ENCODE peak calls at places on chromosomes 4 and X, in seven cellular contexts. J is H9, W is hypothalamus, X is breast epithelium, C is AG08396, T is pancreas, Z is Right ventricle myocardium superior. A is an unnamed sample.

GRCh38 chrX:77493677-77494553 is 46.7 kb downstream of the FGF16 start:
- DNase-seq in J (peak), W (no peak), X (no peak), C (peak), T (no peak), Z (no peak), A (no peak)

GRCh38 chr4:185534850-185535761 is at the start of gene PDLIM3:
- DNase-seq in C (peak), Z (peak), J (peak), X (peak), W (peak), T (peak), A (peak)

GRCh38 chr4:78543424-78544238 is 7.9 kb upstream of the ANXA3 start:
- DNase-seq in W (no peak), Z (no peak), T (no peak), C (no peak), X (no peak), J (no peak), A (no peak)

GRCh38 chr4:8270912-8271815 is 1.6 kb downstream of the HTRA3 start:
- DNase-seq in J (no peak), W (no peak), X (no peak), T (peak), C (no peak), Z (no peak), A (peak)

GRCh38 chr4:13547563-13548041 is 3.3 kb upstream of the NKX3-2 start:
- DNase-seq in C (peak), W (no peak), X (no peak), T (no peak), J (no peak), Z (no peak), A (peak)

GRCh38 chrX:2682582-2683177 is 8.4 kb upstream of the CD99 start:
- DNase-seq in J (no peak), W (no peak), X (no peak), T (no peak), Z (no peak), C (no peak), A (no peak)

GRCh38 chrX:113512700-113513395 is 672.2 kb upstream of the AMOT start:
- DNase-seq in Z (no peak), T (no peak), W (no peak), X (no peak), C (peak), J (no peak), A (no peak)

GRCh38 chr4:118783887-118784286 is 52.0 kb downstream of the SEC24D start:
- DNase-seq in T (no peak), X (no peak), C (no peak), J (no peak), Z (no peak), W (no peak), A (no peak)

GRCh38 chr4:36709986-36710385 is 428.6 kb downstream of the DTHD1 start:
- DNase-seq in Z (no peak), T (no peak), W (no peak), X (no peak), C (no peak), J (no peak), A (no peak)

GRCh38 chrX:71909956-71910355 is 689 bp upstream of the NHSL2 start:
- DNase-seq in T (no peak), C (no peak), X (no peak), J (peak), Z (peak), W (no peak), A (peak)

GRCh38 chr4:148059617-148060180 is 327.8 kb downstream of the ARHGAP10 start:
- DNase-seq in C (no peak), J (no peak), W (no peak), X (no peak), T (no peak), Z (peak), A (no peak)

GRCh38 chrX:129738466-129739308 is at the start of gene XPNPEP2:
- DNase-seq in C (peak), T (no peak), Z (peak), J (no peak), X (no peak), W (no peak), A (no peak)

GRCh38 chrX:120238947-120239346 is 11.7 kb upstream of the ZBTB33 start:
- DNase-seq in T (no peak), W (no peak), X (no peak), C (no peak), J (no peak), Z (no peak), A (no peak)

GRCh38 chr4:184267673-184268573 is 50.2 kb upstream of the ENPP6 start:
- DNase-seq in Z (peak), C (peak), J (peak), T (no peak), X (no peak), W (no peak), A (no peak)

GRCh38 chr4:113560579-113560978 is 201.0 kb downstream of the CAMK2D start:
- DNase-seq in W (no peak), Z (no peak), J (no peak), T (no peak), X (no peak), C (no peak), A (no peak)

GRCh38 chr4:154194649-154195048 is 296.9 kb downstream of the DCHS2 start:
- DNase-seq in W (no peak), T (no peak), J (no peak), Z (no peak), X (no peak), C (no peak), A (no peak)

GRCh38 chr4:39320381-39321115 is 45.6 kb downstream of the RFC1 start:
- DNase-seq in Z (no peak), X (no peak), T (no peak), C (no peak), W (no peak), J (no peak), A (no peak)

GRCh38 chrX:12580548-12580947 is 210.7 kb upstream of the PRPS2 start:
- DNase-seq in X (no peak), J (no peak), C (no peak), T (no peak), Z (no peak), W (no peak), A (no peak)

GRCh38 chr4:80343887-80344286 is 8.4 kb downstream of the CFAP299 start:
- DNase-seq in C (no peak), T (no peak), X (no peak), W (no peak), Z (no peak), J (no peak), A (no peak)

GRCh38 chr4:72948080-72948479 is 121.4 kb downstream of the COX18 start:
- DNase-seq in C (no peak), J (no peak), Z (no peak), T (no peak), X (no peak), W (no peak), A (no peak)

GRCh38 chr4:54378461-54378860 is 149.4 kb downstream of the PDGFRA start:
- DNase-seq in C (no peak), X (no peak), Z (no peak), T (no peak), J (no peak), W (no peak), A (no peak)

GRCh38 chr4:16457944-16458343 is 231.7 kb upstream of the TAPT1 start:
- DNase-seq in Z (no peak), T (no peak), J (no peak), X (no peak), W (no peak), C (no peak), A (no peak)

GRCh38 chr4:110619401-110620247 is 3.3 kb downstream of the PITX2 start:
- DNase-seq in T (no peak), Z (no peak), W (no peak), J (peak), X (no peak), C (no peak), A (peak)

GRCh38 chrX:101265869-101266428 is 25.2 kb downstream of the TAF7L start:
- DNase-seq in X (no peak), Z (no peak), W (no peak), T (no peak), C (no peak), J (no peak), A (no peak)

GRCh38 chr4:133390198-133390855 is 241.2 kb downstream of the PCDH10 start:
- DNase-seq in Z (no peak), W (no peak), C (no peak), J (no peak), T (peak), X (no peak), A (no peak)

GRCh38 chrX:140504371-140505324 is at the start of gene SOX3:
- DNase-seq in C (no peak), Z (no peak), T (peak), J (peak), W (no peak), X (no peak), A (peak)

GRCh38 chr4:88841635-88842034 is 144.0 kb upstream of the NAP1L5 start:
- DNase-seq in Z (no peak), T (no peak), W (no peak), C (no peak), J (no peak), X (no peak), A (no peak)

GRCh38 chr4:40629401-40630334 is at the start of gene RBM47:
- DNase-seq in X (peak), J (peak), Z (peak), C (peak), T (peak), W (no peak), A (peak)

GRCh38 chr4:26779224-26779623 is 81.4 kb upstream of the STIM2 start:
- DNase-seq in X (no peak), J (no peak), T (no peak), Z (no peak), W (no peak), C (no peak), A (no peak)

GRCh38 chr4:121119715-121120114 is 44.4 kb downstream of the TNIP3 start:
- DNase-seq in X (no peak), C (no peak), T (no peak), J (no peak), Z (no peak), W (no peak), A (no peak)

GRCh38 chr4:8255698-8256441 is 13.7 kb upstream of the HTRA3 start:
- DNase-seq in Z (peak), W (no peak), T (peak), C (peak), X (no peak), J (no peak), A (no peak)

GRCh38 chr4:107253090-107253489 is 217.0 kb upstream of the DKK2 start:
- DNase-seq in C (no peak), T (no peak), J (no peak), Z (no peak), X (no peak), W (no peak), A (no peak)

GRCh38 chrX:72245461-72246089 is 6.7 kb upstream of the ERCC6L start:
- DNase-seq in J (peak), Z (peak), X (no peak), W (peak), C (peak), T (no peak), A (no peak)

GRCh38 chrX:55135171-55135570 is 46.4 kb downstream of the PAGE2 start:
- DNase-seq in T (no peak), J (no peak), C (peak), W (peak), X (no peak), Z (peak), A (no peak)

GRCh38 chrX:10110984-10111363 is 45.8 kb upstream of the CLCN4 start:
- DNase-seq in Z (no peak), J (no peak), W (no peak), T (no peak), C (no peak), X (no peak), A (no peak)

GRCh38 chr4:68216501-68216900 is 29.0 kb downstream of the TMPRSS11B start:
- DNase-seq in Z (no peak), T (no peak), W (no peak), J (no peak), X (no peak), C (no peak), A (no peak)

GRCh38 chrX:8043121-8043520 is 115.9 kb upstream of the PNPLA4 start:
- DNase-seq in X (no peak), C (no peak), T (no peak), W (no peak), J (no peak), Z (no peak), A (no peak)